ENCODE peak calls at places on chromosomes 16 and 17, in nine cellular contexts. B, H, X, Q, G, F, K, N and M are unnamed samples.

GRCh38 chr17:82830249-82830661 is 9.6 kb downstream of the ZNF750 start:
- DNase-seq in X (no peak), N (no peak), Q (no peak), B (no peak), H (no peak), K (no peak), F (no peak), G (no peak), M (peak; percentile 72)

GRCh38 chr17:15912416-15912955 is 32.4 kb upstream of the ADORA2B start:
- DNase-seq in K (no peak), Q (no peak), H (no peak), N (no peak), F (no peak), B (no peak), G (no peak), X (no peak), M (no peak)

GRCh38 chr17:81183807-81184206 is 17.8 kb upstream of the AATK start:
- DNase-seq in F (no peak), N (no peak), K (no peak), H (no peak), B (no peak), X (no peak), G (no peak), Q (no peak), M (no peak)

GRCh38 chr17:73191443-73192218 is 1.2 kb upstream of the COG1 start:
- DNase-seq in Q (peak; percentile 81), K (peak; percentile 83), N (peak; percentile 46), H (peak; percentile 49), B (no peak), G (peak; percentile 59), X (peak; percentile 61), F (peak; percentile 71), M (peak; percentile 47)

GRCh38 chr17:41711669-41712400 is at the start of gene GAST:
- DNase-seq in N (no peak), B (no peak), X (no peak), K (no peak), F (no peak), H (no peak), Q (no peak), G (no peak), M (no peak)

GRCh38 chr17:48612854-48613691 is 2.0 kb downstream of the HOXB8 start:
- DNase-seq in Q (peak; percentile 62), K (no peak), X (peak; percentile 34), G (no peak), F (no peak), N (no peak), B (no peak), H (no peak), M (no peak)

GRCh38 chr16:52573365-52574104 is 26.6 kb upstream of the TOX3 start:
- DNase-seq in X (no peak), N (no peak), H (no peak), B (no peak), G (no peak), F (no peak), Q (no peak), K (no peak), M (no peak)

GRCh38 chr16:77868478-77868877 is 80.1 kb downstream of the VAT1L start:
- DNase-seq in X (no peak), Q (peak; percentile 42), G (no peak), B (no peak), H (no peak), F (no peak), N (no peak), K (no peak), M (no peak)

GRCh38 chr17:34379876-34380275 is 16.8 kb upstream of the CCL1 start:
- DNase-seq in Q (no peak), F (no peak), B (no peak), H (no peak), K (no peak), G (no peak), N (no peak), X (no peak), M (no peak)

GRCh38 chr17:7336240-7337175 is at the start of gene ACAP1:
- DNase-seq in H (peak; percentile 85), B (no peak), Q (peak; percentile 95), X (no peak), N (peak; percentile 76), G (peak; percentile 71), K (no peak), F (no peak), M (no peak)

GRCh38 chr16:4972938-4973587 is 14.9 kb downstream of the SEC14L5 start:
- DNase-seq in G (no peak), X (no peak), H (no peak), Q (no peak), B (no peak), F (no peak), N (no peak), K (no peak), M (no peak)

GRCh38 chr16:85082553-85083050 is 29.7 kb downstream of the CIBAR2 start:
- DNase-seq in G (no peak), H (no peak), N (no peak), X (no peak), Q (no peak), B (no peak), F (no peak), K (no peak), M (no peak)

GRCh38 chr16:3953728-3954410 is 73.4 kb upstream of the CREBBP start:
- DNase-seq in X (no peak), B (no peak), G (no peak), Q (no peak), N (no peak), K (no peak), H (no peak), F (no peak), M (no peak)

GRCh38 chr17:68085751-68086445 is 50.4 kb downstream of the KPNA2 start:
- DNase-seq in Q (no peak), X (no peak), N (no peak), G (no peak), K (no peak), H (no peak), F (no peak), B (no peak), M (no peak)

GRCh38 chr16:81902025-81902424 is 109.2 kb downstream of the SDR42E1 start:
- DNase-seq in B (no peak), X (no peak), F (no peak), G (no peak), N (no peak), K (no peak), Q (no peak), H (no peak), M (no peak)

GRCh38 chr16:50857881-50858280 is 116.0 kb downstream of the CYLD start:
- DNase-seq in K (no peak), X (no peak), H (no peak), F (no peak), G (no peak), N (no peak), Q (no peak), B (no peak), M (no peak)